ENCODE peak calls at places on chromosomes 2 and 18, in ten cellular contexts. F is EL; C is fibroblast of lung; N is body of pancreas; V is GM04504; Y is NCI-H2171; Q is CD4-positive, alpha-beta T cell; S is hypothalamus; Z is lung microvascular endothelial cell; A is CD8-positive, alpha-beta T cell. G is an unnamed sample.

GRCh38 chr2:28395334-28396061 is 2.8 kb downstream of the FOSL2 start:
- DNase-seq in A (no peak), C (peak), Z (peak), V (peak), F (peak), Y (no peak), S (no peak), Q (no peak), N (peak), G (peak)

GRCh38 chr2:238668426-238668825 is 179.5 kb upstream of the TWIST2 start:
- DNase-seq in S (no peak), N (no peak), C (no peak), V (no peak), Z (no peak), Q (no peak), A (no peak), F (no peak), Y (no peak), G (no peak)

GRCh38 chr2:65367517-65367916 is 64.9 kb downstream of the SPRED2 start:
- DNase-seq in Z (peak), C (peak), Q (no peak), S (no peak), V (peak), Y (no peak), N (no peak), F (peak), A (no peak), G (peak)

GRCh38 chr2:219525533-219526232 is 11.4 kb downstream of the ASIC4 start:
- DNase-seq in Z (no peak), C (peak), S (no peak), N (no peak), V (no peak), Q (no peak), Y (no peak), F (no peak), A (no peak), G (no peak)

GRCh38 chr2:205232086-205232485 is 450.2 kb upstream of the NRP2 start:
- DNase-seq in F (no peak), S (no peak), C (no peak), A (no peak), N (no peak), Q (no peak), Z (no peak), Y (no peak), V (no peak), G (no peak)

GRCh38 chr2:201257941-201258665 is 2.2 kb upstream of the CASP8 start:
- DNase-seq in A (peak), S (no peak), V (peak), Y (no peak), N (peak), Q (peak), Z (peak), C (peak), F (peak), G (peak)

GRCh38 chr2:202165945-202166344 is 72.5 kb downstream of the SUMO1 start:
- DNase-seq in F (no peak), C (peak), A (no peak), Q (no peak), S (no peak), Z (no peak), Y (no peak), V (no peak), N (no peak), G (no peak)

GRCh38 chr2:191677646-191678436 is at the start of gene NABP1:
- DNase-seq in A (peak), V (peak), Y (peak), N (peak), S (peak), F (peak), C (peak), Z (peak), Q (peak), G (peak)

GRCh38 chr18:27843783-27844415 is 333.0 kb downstream of the CDH2 start:
- DNase-seq in F (peak), Q (no peak), Z (peak), Y (no peak), A (no peak), S (no peak), C (peak), N (no peak), V (peak), G (peak)

GRCh38 chr2:191049728-191050639 is 36.0 kb upstream of the STAT1 start:
- DNase-seq in S (no peak), A (no peak), V (peak), Q (no peak), Y (peak), N (no peak), Z (no peak), F (peak), C (peak), G (peak)

GRCh38 chr2:160061533-160062282 is 707 bp downstream of the PLA2R1 start:
- DNase-seq in N (no peak), A (no peak), F (no peak), Y (no peak), S (no peak), C (no peak), V (no peak), Q (no peak), Z (peak), G (no peak)

GRCh38 chr2:42238644-42239288 is 69.6 kb downstream of the EML4 start:
- DNase-seq in F (peak), A (no peak), S (no peak), V (no peak), N (peak), Z (peak), C (no peak), Q (no peak), Y (no peak), G (peak)

GRCh38 chr2:2663401-2664036 is 332.4 kb upstream of the MYT1L start:
- DNase-seq in A (no peak), V (no peak), Q (no peak), Z (no peak), N (no peak), S (no peak), C (peak), F (no peak), Y (no peak), G (no peak)

GRCh38 chr2:24749069-24749691 is 44.0 kb downstream of the PTRHD1 start:
- DNase-seq in S (no peak), Q (no peak), A (no peak), Y (no peak), F (no peak), N (no peak), C (no peak), V (no peak), Z (no peak), G (no peak)

GRCh38 chr2:96260404-96261260 is 5.2 kb downstream of the TMEM127 start:
- DNase-seq in F (peak), Z (peak), A (no peak), Y (peak), Q (no peak), S (peak), C (peak), N (peak), V (peak), G (peak)

GRCh38 chr2:187581125-187581896 is 27.1 kb upstream of the TFPI start:
- DNase-seq in F (peak), V (no peak), S (no peak), Y (no peak), C (peak), N (peak), Q (no peak), Z (peak), A (no peak), G (peak)

GRCh38 chr18:42544901-42545300 is 570.6 kb downstream of the RIT2 start:
- DNase-seq in S (no peak), F (no peak), C (no peak), N (no peak), Y (no peak), Q (no peak), Z (no peak), V (no peak), A (no peak), G (no peak)

GRCh38 chr2:232516556-232516955 is 3.6 kb upstream of the PRSS56 start:
- DNase-seq in C (no peak), Y (no peak), N (no peak), Z (no peak), Q (no peak), A (no peak), F (no peak), V (no peak), S (no peak), G (no peak)

GRCh38 chr2:8324164-8324848 is 357.6 kb upstream of the ID2 start:
- DNase-seq in Z (no peak), F (no peak), A (no peak), N (no peak), C (no peak), V (no peak), Y (peak), S (no peak), Q (no peak), G (no peak)

GRCh38 chr18:23259701-23260661 is 124.7 kb downstream of the CABLES1 start:
- DNase-seq in C (peak), Y (peak), A (no peak), V (peak), F (peak), Q (no peak), S (peak), N (peak), Z (peak), G (peak)

G was measured in dermis blood vessel endothelial cell.